ENCODE peak calls at places on chromosomes 11 and 22, in eight cellular contexts. One of them, this sample, is unnamed.

GRCh38 chr22:46561435-46561905 is 24.1 kb upstream of the CELSR1 start:
- DNase-seq in fibroblast of villous mesenchyme: no peak
- DNase-seq in GM12865: peak
- DNase-seq in mucosa of descending colon: no peak
- DNase-seq in CD4-positive, alpha-beta T cell: no peak
- DNase-seq in AG04450: no peak
- DNase-seq in PC-3: peak
- DNase-seq in type B pancreatic cell: no peak
- DNase-seq in this sample: no peak

GRCh38 chr22:36386351-36386899 is 1.3 kb downstream of the MYH9 start:
- DNase-seq in fibroblast of villous mesenchyme: no peak
- DNase-seq in GM12865: peak
- DNase-seq in mucosa of descending colon: peak
- DNase-seq in CD4-positive, alpha-beta T cell: no peak
- DNase-seq in AG04450: no peak
- DNase-seq in PC-3: no peak
- DNase-seq in type B pancreatic cell: no peak
- DNase-seq in this sample: peak

GRCh38 chr11:57698843-57699365 is 13.1 kb downstream of the MED19 start:
- DNase-seq in fibroblast of villous mesenchyme: no peak
- DNase-seq in GM12865: no peak
- DNase-seq in mucosa of descending colon: no peak
- DNase-seq in CD4-positive, alpha-beta T cell: no peak
- DNase-seq in AG04450: no peak
- DNase-seq in PC-3: no peak
- DNase-seq in type B pancreatic cell: no peak
- DNase-seq in this sample: no peak

GRCh38 chr22:20429254-20430100 is 8.1 kb downstream of the SCARF2 start:
- DNase-seq in fibroblast of villous mesenchyme: no peak
- DNase-seq in GM12865: peak
- DNase-seq in mucosa of descending colon: peak
- DNase-seq in CD4-positive, alpha-beta T cell: peak
- DNase-seq in AG04450: no peak
- DNase-seq in PC-3: no peak
- DNase-seq in type B pancreatic cell: no peak
- DNase-seq in this sample: peak

GRCh38 chr11:105208038-105208437 is 68.5 kb upstream of the CARD18 start:
- DNase-seq in fibroblast of villous mesenchyme: no peak
- DNase-seq in GM12865: no peak
- DNase-seq in mucosa of descending colon: no peak
- DNase-seq in CD4-positive, alpha-beta T cell: no peak
- DNase-seq in AG04450: no peak
- DNase-seq in PC-3: no peak
- DNase-seq in type B pancreatic cell: no peak
- DNase-seq in this sample: no peak

GRCh38 chr11:14082338-14082737 is 119.8 kb downstream of the SPON1 start:
- DNase-seq in fibroblast of villous mesenchyme: no peak
- DNase-seq in GM12865: no peak
- DNase-seq in mucosa of descending colon: no peak
- DNase-seq in CD4-positive, alpha-beta T cell: no peak
- DNase-seq in AG04450: no peak
- DNase-seq in PC-3: no peak
- DNase-seq in type B pancreatic cell: no peak
- DNase-seq in this sample: no peak

GRCh38 chr11:27861706-27862430 is 161.6 kb upstream of the BDNF start:
- DNase-seq in fibroblast of villous mesenchyme: peak
- DNase-seq in GM12865: no peak
- DNase-seq in mucosa of descending colon: no peak
- DNase-seq in CD4-positive, alpha-beta T cell: no peak
- DNase-seq in AG04450: peak
- DNase-seq in PC-3: peak
- DNase-seq in type B pancreatic cell: no peak
- DNase-seq in this sample: no peak

GRCh38 chr22:49820984-49821383 is 6.7 kb downstream of the BRD1 start:
- DNase-seq in fibroblast of villous mesenchyme: no peak
- DNase-seq in GM12865: no peak
- DNase-seq in mucosa of descending colon: no peak
- DNase-seq in CD4-positive, alpha-beta T cell: no peak
- DNase-seq in AG04450: no peak
- DNase-seq in PC-3: no peak
- DNase-seq in type B pancreatic cell: no peak
- DNase-seq in this sample: no peak

DNA sequence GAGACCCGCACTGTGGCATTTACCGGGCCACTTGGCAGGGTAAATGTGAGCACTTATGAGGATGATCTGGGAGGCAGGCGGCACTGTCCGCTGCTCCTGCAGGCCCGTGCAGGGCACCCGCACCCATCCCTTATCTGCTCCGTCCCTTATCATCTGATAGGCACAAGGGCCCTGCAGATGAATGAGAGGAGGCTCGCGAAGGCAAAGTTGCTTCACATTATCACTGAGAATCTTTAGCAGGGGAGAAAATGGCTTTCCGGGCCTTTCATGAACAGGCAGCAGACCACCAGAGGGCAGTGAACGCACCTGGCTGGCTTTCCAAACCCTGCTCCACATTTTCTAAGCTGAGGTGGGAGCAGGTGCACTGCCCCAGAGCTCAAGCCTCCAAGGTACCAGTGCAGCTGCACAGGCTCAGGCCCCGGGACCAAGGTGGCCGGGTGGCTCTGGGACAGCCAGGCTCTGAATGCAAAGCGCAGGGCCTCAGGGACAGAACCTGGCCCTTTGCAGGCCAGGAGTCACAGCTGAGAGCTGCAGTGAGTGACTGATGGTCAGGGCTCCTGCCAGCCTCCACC is 165.6 kb downstream of the SHANK2 start:
- DNase-seq in fibroblast of villous mesenchyme: peak
- DNase-seq in GM12865: peak
- DNase-seq in mucosa of descending colon: no peak
- DNase-seq in CD4-positive, alpha-beta T cell: no peak
- DNase-seq in AG04450: no peak
- DNase-seq in PC-3: peak
- DNase-seq in type B pancreatic cell: no peak
- DNase-seq in this sample: no peak
- TF ChIP-seq CTCF in fibroblast of villous mesenchyme: peak
- TF ChIP-seq CTCF in GM12865: peak
- TF ChIP-seq CTCF in mucosa of descending colon: no peak
- TF ChIP-seq CTCF in CD4-positive, alpha-beta T cell: no peak
- TF ChIP-seq CTCF in AG04450: peak
- TF ChIP-seq CTCF in PC-3: peak
- TF ChIP-seq CTCF in type B pancreatic cell: peak
- TF ChIP-seq CTCF in this sample: no peak

DNA sequence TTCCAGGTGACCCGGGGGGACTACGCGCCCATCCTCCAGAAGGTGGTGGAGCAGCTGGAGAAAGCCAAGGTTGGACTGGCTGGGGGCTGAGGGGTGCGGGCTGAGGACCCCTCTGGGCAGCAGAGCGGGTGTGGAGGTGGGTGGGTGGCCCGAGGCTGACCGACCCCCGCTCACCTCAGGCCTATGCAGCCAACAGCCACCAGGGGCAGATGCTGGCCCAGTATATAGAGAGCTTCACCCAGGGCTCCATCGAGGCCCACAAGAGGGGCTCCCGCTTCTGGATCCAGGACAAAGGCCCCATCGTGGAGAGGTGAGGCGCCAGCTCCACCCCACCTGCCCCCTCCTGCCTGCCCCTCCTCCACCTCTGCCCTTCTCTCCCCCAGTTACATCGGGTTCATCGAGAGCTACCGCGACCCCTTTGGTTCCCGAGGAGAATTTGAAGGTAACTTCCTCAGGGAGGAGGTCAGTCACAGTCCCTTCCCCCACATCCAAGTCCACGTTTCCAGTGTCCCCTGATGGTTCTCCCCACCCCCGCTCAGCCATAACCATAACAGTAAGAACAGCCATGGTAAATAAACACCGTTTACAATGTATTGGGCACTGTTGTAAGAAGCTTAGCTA is 11.2 kb downstream of the DPP3 start:
- DNase-seq in fibroblast of villous mesenchyme: no peak
- DNase-seq in GM12865: no peak
- DNase-seq in mucosa of descending colon: no peak
- DNase-seq in CD4-positive, alpha-beta T cell: no peak
- DNase-seq in AG04450: no peak
- DNase-seq in PC-3: no peak
- DNase-seq in type B pancreatic cell: no peak
- DNase-seq in this sample: no peak
- TF ChIP-seq CTCF in fibroblast of villous mesenchyme: peak
- TF ChIP-seq CTCF in GM12865: no peak
- TF ChIP-seq CTCF in mucosa of descending colon: no peak
- TF ChIP-seq CTCF in CD4-positive, alpha-beta T cell: no peak
- TF ChIP-seq CTCF in AG04450: peak
- TF ChIP-seq CTCF in PC-3: peak
- TF ChIP-seq CTCF in type B pancreatic cell: peak
- TF ChIP-seq CTCF in this sample: peak

GRCh38 chr22:45553333-45554039 is 50.8 kb downstream of the FBLN1 start:
- DNase-seq in fibroblast of villous mesenchyme: peak
- DNase-seq in GM12865: peak
- DNase-seq in mucosa of descending colon: peak
- DNase-seq in CD4-positive, alpha-beta T cell: no peak
- DNase-seq in AG04450: peak
- DNase-seq in PC-3: peak
- DNase-seq in type B pancreatic cell: peak
- DNase-seq in this sample: no peak

GRCh38 chr22:45552017-45552411 is 49.3 kb downstream of the FBLN1 start:
- DNase-seq in fibroblast of villous mesenchyme: no peak
- DNase-seq in GM12865: no peak
- DNase-seq in mucosa of descending colon: no peak
- DNase-seq in CD4-positive, alpha-beta T cell: no peak
- DNase-seq in AG04450: no peak
- DNase-seq in PC-3: no peak
- DNase-seq in type B pancreatic cell: no peak
- DNase-seq in this sample: no peak

GRCh38 chr22:45551310-45552016 is 48.8 kb downstream of the FBLN1 start:
- DNase-seq in fibroblast of villous mesenchyme: peak
- DNase-seq in GM12865: no peak
- DNase-seq in mucosa of descending colon: no peak
- DNase-seq in CD4-positive, alpha-beta T cell: no peak
- DNase-seq in AG04450: no peak
- DNase-seq in PC-3: no peak
- DNase-seq in type B pancreatic cell: no peak
- DNase-seq in this sample: no peak

GRCh38 chr22:45554040-45554406 is 51.3 kb downstream of the FBLN1 start:
- DNase-seq in fibroblast of villous mesenchyme: no peak
- DNase-seq in GM12865: peak
- DNase-seq in mucosa of descending colon: no peak
- DNase-seq in CD4-positive, alpha-beta T cell: no peak
- DNase-seq in AG04450: no peak
- DNase-seq in PC-3: no peak
- DNase-seq in type B pancreatic cell: no peak
- DNase-seq in this sample: no peak

DNA sequence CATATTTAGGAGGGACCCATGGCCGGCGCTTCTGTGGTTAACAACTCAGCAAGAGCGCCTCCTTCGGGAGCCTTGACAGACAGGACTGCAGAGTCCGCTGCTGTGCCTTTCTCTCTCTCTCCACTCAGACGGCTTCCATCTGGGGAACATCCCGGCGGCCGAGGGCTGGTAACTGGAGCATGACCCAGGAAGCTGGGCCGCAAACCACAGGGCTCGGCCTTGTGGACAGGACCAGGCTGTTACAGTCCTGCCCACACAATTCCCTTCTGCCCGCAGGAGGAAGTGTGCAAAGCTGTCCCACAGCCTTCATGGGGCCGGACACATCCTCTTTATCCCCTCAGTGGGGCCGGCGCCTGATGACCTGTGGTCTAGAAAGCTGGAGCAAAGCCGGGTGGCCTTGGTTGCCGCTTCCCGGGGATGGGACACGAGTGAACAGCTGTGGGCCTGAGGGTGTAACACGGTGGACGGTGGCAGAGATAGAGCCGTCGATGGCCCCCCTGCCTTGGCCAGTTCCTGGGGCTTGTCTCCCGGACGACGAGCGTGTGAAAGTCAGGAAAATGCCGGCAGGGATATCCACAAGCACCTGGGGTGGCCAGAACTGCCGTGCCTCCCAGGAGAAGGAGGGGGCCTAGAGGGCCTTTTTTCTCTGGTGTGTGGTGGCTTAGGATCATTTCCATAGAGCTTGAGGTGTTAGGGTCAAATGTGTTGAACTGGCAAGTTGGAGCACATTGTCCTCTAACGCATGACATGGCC is 50.1 kb downstream of the FBLN1 start:
- DNase-seq in fibroblast of villous mesenchyme: peak
- DNase-seq in GM12865: no peak
- DNase-seq in mucosa of descending colon: peak
- DNase-seq in CD4-positive, alpha-beta T cell: no peak
- DNase-seq in AG04450: peak
- DNase-seq in PC-3: no peak
- DNase-seq in type B pancreatic cell: no peak
- DNase-seq in this sample: no peak
- TF ChIP-seq CTCF in fibroblast of villous mesenchyme: peak
- TF ChIP-seq CTCF in GM12865: no peak
- TF ChIP-seq CTCF in mucosa of descending colon: no peak
- TF ChIP-seq CTCF in CD4-positive, alpha-beta T cell: no peak
- TF ChIP-seq CTCF in AG04450: peak
- TF ChIP-seq CTCF in PC-3: no peak
- TF ChIP-seq CTCF in type B pancreatic cell: peak
- TF ChIP-seq CTCF in this sample: no peak

GRCh38 chr11:119101367-119101758 is 290 bp downstream of the DPAGT1 start:
- DNase-seq in fibroblast of villous mesenchyme: no peak
- DNase-seq in GM12865: peak
- DNase-seq in mucosa of descending colon: peak
- DNase-seq in CD4-positive, alpha-beta T cell: no peak
- DNase-seq in AG04450: no peak
- DNase-seq in PC-3: no peak
- DNase-seq in type B pancreatic cell: no peak
- DNase-seq in this sample: no peak
- TF ChIP-seq CTCF in fibroblast of villous mesenchyme: peak
- TF ChIP-seq CTCF in GM12865: no peak
- TF ChIP-seq CTCF in mucosa of descending colon: no peak
- TF ChIP-seq CTCF in CD4-positive, alpha-beta T cell: no peak
- TF ChIP-seq CTCF in AG04450: peak
- TF ChIP-seq CTCF in PC-3: no peak
- TF ChIP-seq CTCF in type B pancreatic cell: peak
- TF ChIP-seq CTCF in this sample: no peak

DNA sequence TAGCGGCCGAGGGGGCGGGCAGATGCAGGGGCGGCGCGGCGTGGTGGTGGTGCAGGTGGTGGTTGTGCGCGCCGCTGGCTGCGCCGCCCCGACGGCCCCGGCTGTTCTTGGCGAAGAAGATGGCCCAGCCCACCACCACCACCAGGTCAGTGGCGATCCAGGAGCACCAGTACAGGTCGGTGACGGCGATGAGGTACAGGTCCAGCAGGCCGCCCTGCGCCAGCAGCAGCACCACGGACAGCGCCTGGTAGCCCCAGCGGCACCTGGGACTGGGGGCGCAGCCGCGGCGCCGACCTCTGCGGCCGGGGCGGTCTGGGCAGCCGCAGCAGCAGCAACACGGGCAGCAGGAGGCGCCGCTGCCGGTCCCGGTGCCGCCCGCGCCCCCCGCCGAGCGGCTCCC is 879 bp downstream of the TMEM121B start:
- DNase-seq in fibroblast of villous mesenchyme: peak
- DNase-seq in GM12865: peak
- DNase-seq in mucosa of descending colon: no peak
- DNase-seq in CD4-positive, alpha-beta T cell: peak
- DNase-seq in AG04450: no peak
- DNase-seq in PC-3: no peak
- DNase-seq in type B pancreatic cell: peak
- DNase-seq in this sample: no peak
- TF ChIP-seq CTCF in fibroblast of villous mesenchyme: no peak
- TF ChIP-seq CTCF in GM12865: no peak
- TF ChIP-seq CTCF in mucosa of descending colon: no peak
- TF ChIP-seq CTCF in CD4-positive, alpha-beta T cell: no peak
- TF ChIP-seq CTCF in AG04450: no peak
- TF ChIP-seq CTCF in PC-3: no peak
- TF ChIP-seq CTCF in type B pancreatic cell: no peak
- TF ChIP-seq CTCF in this sample: no peak

This sample was measured in CD14-positive monocyte.